ENCODE peak calls at places on chromosomes 12 and 14, in four cellular contexts. N is non-pigmented ciliary epithelial cell, A is ELR, Y is HCEC 1CT. E is an unnamed sample.

GRCh38 chr12:76755829-76756379 is 8.0 kb upstream of the ZDHHC17 start:
- DNase-seq in N (no peak), Y (no peak), A (no peak), E (no peak)

GRCh38 chr14:24692382-24693352 is 58.7 kb upstream of the GZMB start:
- DNase-seq in N (no peak), A (no peak), Y (no peak), E (no peak)

GRCh38 chr12:32662665-32663064 is 16.4 kb upstream of the DNM1L start:
- DNase-seq in Y (no peak), A (no peak), N (no peak), E (no peak)

GRCh38 chr14:103311171-103311997 is 22.7 kb upstream of the EIF5 start:
- DNase-seq in N (no peak), A (no peak), Y (no peak), E (no peak)

GRCh38 chr12:123761841-123762714 is at the start of gene DNAH10:
- DNase-seq in A (no peak), N (no peak), Y (no peak), E (no peak)

GRCh38 chr14:94001501-94002396 is 4.6 kb downstream of the CCDC197 start:
- DNase-seq in Y (peak; percentile 64), A (peak; percentile 83), N (no peak), E (peak; percentile 63)

GRCh38 chr14:63672417-63673180 is 30.9 kb upstream of the WDR89 start:
- DNase-seq in A (no peak), N (no peak), Y (no peak), E (no peak)

GRCh38 chr12:122837306-122838265 is 2.3 kb downstream of the HIP1R start:
- DNase-seq in A (no peak), Y (no peak), N (no peak), E (no peak)

GRCh38 chr14:101595349-101595748 is 34.1 kb downstream of the DIO3 start:
- DNase-seq in A (no peak), N (no peak), Y (no peak), E (no peak)

GRCh38 chr12:112848338-112848715 is 56.8 kb downstream of the RPH3A start:
- DNase-seq in A (no peak), N (no peak), Y (no peak), E (no peak)